ENCODE peak calls at places on chromosome X, in ten cellular contexts. M, O, V, Q, N, H, U, I, A and S are unnamed samples.

GRCh38 chrX:103329991-103330390 is at the start of gene TCEAL7:
- DNase-seq in M (no peak), O (no peak), V (no peak), Q (peak; percentile 38), N (no peak), H (peak; percentile 49), U (no peak), I (no peak), A (no peak), S (no peak)

GRCh38 chrX:130793966-130794365 is 109.0 kb downstream of the ENOX2 start:
- DNase-seq in M (no peak), O (no peak), V (no peak), Q (no peak), N (no peak), H (no peak), U (no peak), I (no peak), A (no peak), S (no peak)

GRCh38 chrX:50469206-50469605 is 1.4 kb downstream of the DGKK start:
- DNase-seq in M (no peak), O (no peak), V (no peak), Q (no peak), N (no peak), H (no peak), U (no peak), I (no peak), A (peak; percentile 37), S (no peak)

GRCh38 chrX:20529711-20530110 is 263.0 kb upstream of the RPS6KA3 start:
- DNase-seq in M (no peak), O (no peak), V (no peak), Q (no peak), N (no peak), H (no peak), U (no peak), I (no peak), A (no peak), S (no peak)

GRCh38 chrX:69024287-69024686 is 141.0 kb downstream of the PJA1 start:
- DNase-seq in M (no peak), O (no peak), V (no peak), Q (no peak), N (no peak), H (no peak), U (no peak), I (no peak), A (no peak), S (no peak)

GRCh38 chrX:132622130-132622529 is 133.3 kb upstream of the MBNL3 start:
- DNase-seq in M (peak; percentile 77), O (no peak), V (no peak), Q (no peak), N (peak; percentile 78), H (peak; percentile 53), U (no peak), I (peak; percentile 35), A (no peak), S (no peak)

GRCh38 chrX:13223868-13224555 is 95.8 kb downstream of the ATXN3L start:
- DNase-seq in M (no peak), O (no peak), V (no peak), Q (no peak), N (peak; percentile 97), H (peak; percentile 89), U (no peak), I (no peak), A (no peak), S (no peak)

GRCh38 chrX:132883358-132883908 is 75.0 kb downstream of the HS6ST2 start:
- DNase-seq in M (no peak), O (no peak), V (no peak), Q (no peak), N (no peak), H (no peak), U (no peak), I (no peak), A (no peak), S (no peak)